ENCODE peak calls at places on chromosomes 13 and 19, in five cellular contexts. I, U, G, R and L are unnamed samples.

GRCh38 chr19:13099073-13099999 is 3.3 kb downstream of the LYL1 start:
- DNase-seq in I (no peak), U (peak; percentile 91), G (peak; percentile 73), R (peak; percentile 89), L (peak; percentile 69)

GRCh38 chr19:30450101-30450500 is 77.9 kb downstream of the ZNF536 start:
- DNase-seq in I (peak; percentile 66), U (no peak), G (no peak), R (no peak), L (no peak)

GRCh38 chr13:111011899-111012298 is 97.0 kb upstream of the ANKRD10 start:
- DNase-seq in I (no peak), U (no peak), G (no peak), R (no peak), L (no peak)

GRCh38 chr19:40177286-40178070 is 13.7 kb upstream of the MAP3K10 start:
- DNase-seq in I (no peak), U (no peak), G (no peak), R (no peak), L (no peak)

GRCh38 chr13:99564389-99564788 is 63.1 kb downstream of the TM9SF2 start:
- DNase-seq in I (no peak), U (no peak), G (no peak), R (no peak), L (no peak)

GRCh38 chr19:52527954-52528326 is 472 bp downstream of the ZNF808 start:
- DNase-seq in I (no peak), U (peak; percentile 50), G (no peak), R (no peak), L (no peak)

GRCh38 chr19:40467007-40467565 is 285 bp downstream of the SPTBN4 start:
- DNase-seq in I (no peak), U (peak; percentile 50), G (no peak), R (no peak), L (no peak)

GRCh38 chr13:77544365-77544764 is 8.9 kb downstream of the SCEL start:
- DNase-seq in I (no peak), U (no peak), G (no peak), R (peak; percentile 63), L (no peak)

GRCh38 chr13:47708386-47708785 is 292.7 kb downstream of the SUCLA2 start:
- DNase-seq in I (no peak), U (no peak), G (no peak), R (no peak), L (no peak)

GRCh38 chr19:54668353-54668752 is 5.6 kb downstream of the LILRB4 start:
- DNase-seq in I (no peak), U (no peak), G (no peak), R (no peak), L (no peak)

GRCh38 chr19:31297991-31298390 is 51.2 kb downstream of the TSHZ3 start:
- DNase-seq in I (no peak), U (no peak), G (no peak), R (no peak), L (no peak)

DNA sequence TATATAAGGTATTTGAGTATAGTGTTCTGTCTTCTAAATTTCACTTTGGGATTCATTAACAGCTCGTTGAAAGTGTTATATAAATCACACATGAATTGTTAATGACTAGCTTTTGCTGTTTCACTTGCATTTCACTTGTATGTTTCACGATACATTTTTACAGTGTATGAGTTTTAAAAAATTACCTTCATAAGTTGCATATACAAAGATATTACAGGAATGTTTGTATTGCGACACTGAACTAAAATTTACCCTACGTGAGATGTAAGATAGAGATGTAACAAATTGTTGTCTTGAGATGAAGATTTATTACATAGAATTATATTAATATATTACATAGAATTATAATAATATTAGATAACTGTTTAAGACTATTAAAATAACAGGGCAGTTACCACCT is 1.5 kb downstream of the CDC16 start:
- DNase-seq in I (no peak), U (no peak), G (no peak), R (no peak), L (no peak)
- H3K4me3 ChIP-seq in I (peak overlapping the region; percentile 93), U (peak overlapping the region; percentile 99), G (peak overlapping the region; percentile 88), R (no peak overlapping the region), L (peak overlapping the region; percentile 66)

DNA sequence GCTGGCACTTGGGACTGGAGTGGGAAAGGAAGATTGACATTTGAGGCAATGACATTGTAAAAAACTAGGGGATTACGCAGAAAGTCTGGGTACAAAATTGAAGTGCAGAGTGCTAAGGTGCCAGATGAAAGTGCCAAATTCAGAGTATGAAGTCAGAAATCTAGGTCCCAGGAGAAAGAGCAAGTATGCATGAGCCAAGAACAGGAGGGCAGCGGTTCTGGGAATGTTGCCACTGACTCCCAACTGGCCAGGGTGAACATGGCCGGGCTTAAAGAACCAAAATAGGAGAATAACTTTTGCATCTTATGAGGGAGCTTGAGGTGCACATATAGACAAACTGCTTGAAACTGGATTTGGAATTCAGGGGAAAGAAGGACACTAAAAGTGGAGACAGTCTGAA is 495.8 kb upstream of the KLF12 start:
- DNase-seq in I (no peak), U (no peak), G (no peak), R (peak; percentile 65), L (no peak)
- H3K36me3 ChIP-seq in I (no peaks in the 10 kb centered on the region), U (no peaks in the 10 kb centered on the region), G (no peaks in the 10 kb centered on the region), R (no peaks in the 10 kb centered on the region), L (no peaks in the 10 kb centered on the region)

GRCh38 chr13:45336025-45336800 is 4.8 kb downstream of the TPT1 start:
- DNase-seq in I (no peak), U (no peak), G (no peak), R (no peak), L (no peak)
- H3K4me1 ChIP-seq in I (peaks cover 3% of the 10 kb centered on the region), U (peaks cover 80% of the 10 kb centered on the region), G (peaks cover 72% of the 10 kb centered on the region), R (peaks cover 2% of the 10 kb centered on the region), L (peaks cover 55% of the 10 kb centered on the region)

DNA sequence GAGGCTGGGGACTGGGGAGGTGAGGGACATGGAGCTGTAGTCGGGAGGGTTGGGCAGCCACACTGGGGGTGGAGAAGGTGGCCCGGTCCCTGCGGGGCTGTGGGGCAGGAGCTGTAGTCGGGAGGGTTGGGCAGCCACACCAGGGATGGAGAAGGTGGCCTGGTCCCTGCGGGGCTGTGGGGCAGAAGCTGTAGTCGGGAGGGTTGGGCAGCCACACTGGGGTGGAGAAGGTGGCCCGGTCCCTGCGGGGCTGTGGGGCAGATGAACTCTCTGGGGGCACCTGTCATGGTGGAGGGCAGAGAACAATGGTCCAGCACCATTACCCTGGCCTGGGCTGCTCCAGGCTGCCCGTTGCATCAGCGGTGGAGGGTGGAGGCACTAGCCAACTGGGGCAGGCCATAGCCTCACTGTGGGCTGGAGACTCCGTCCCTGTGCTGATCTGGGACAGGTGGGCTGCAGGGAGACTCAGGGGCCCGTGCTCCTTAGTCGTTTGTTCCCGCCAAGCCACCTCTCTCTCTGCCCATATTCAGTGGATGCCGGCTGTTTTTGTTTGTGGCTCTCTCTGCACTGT is 51.4 kb downstream of the ATP11A start:
- DNase-seq in I (no peak), U (no peak), G (no peak), R (no peak), L (no peak)
- H3K4me3 ChIP-seq in I (no peak overlapping the region), U (no peak overlapping the region), G (no peak overlapping the region), R (no peak overlapping the region), L (no peak overlapping the region)

GRCh38 chr13:39023316-39023715 is 14.6 kb downstream of the PROSER1 start:
- DNase-seq in I (no peak), U (no peak), G (no peak), R (no peak), L (no peak)
- H3K36me3 ChIP-seq in I (peaks cover 10% of the 10 kb centered on the region), U (peaks cover 83% of the 10 kb centered on the region), G (peaks cover 73% of the 10 kb centered on the region), R (peaks cover 5% of the 10 kb centered on the region), L (peaks cover 50% of the 10 kb centered on the region)

GRCh38 chr19:6577410-6578125 is 13.4 kb downstream of the CD70 start:
- DNase-seq in I (no peak), U (no peak), G (no peak), R (no peak), L (no peak)
- H3K4me1 ChIP-seq in I (no peaks in the 10 kb centered on the region), U (peaks cover 6% of the 10 kb centered on the region), G (peaks cover 6% of the 10 kb centered on the region), R (no peaks in the 10 kb centered on the region), L (no peaks in the 10 kb centered on the region)

GRCh38 chr19:22530042-22530441 is 104.1 kb upstream of the ZNF492 start:
- DNase-seq in I (no peak), U (no peak), G (no peak), R (no peak), L (no peak)
- H3K4me3 ChIP-seq in I (no peak overlapping the region), U (no peak overlapping the region), G (no peak overlapping the region), R (no peak overlapping the region), L (no peak overlapping the region)

GRCh38 chr19:5136060-5136855 is 167.3 kb downstream of the KDM4B start:
- DNase-seq in I (no peak), U (no peak), G (no peak), R (no peak), L (no peak)
- H3K36me3 ChIP-seq in I (peaks cover 51% of the 10 kb centered on the region), U (peaks cover 95% of the 10 kb centered on the region), G (peaks cover 29% of the 10 kb centered on the region), R (peaks cover 2% of the 10 kb centered on the region), L (peaks cover 42% of the 10 kb centered on the region)